ENCODE peak calls at places on chromosome 5, in nine cellular contexts. E, H, S, O, M, Z, K, D and C are unnamed samples. For H3K4me1, the result is how much of the 10 kb centered on the place peaks cover.

GRCh38 chr5:143244000-143244736 is 159.3 kb downstream of the NR3C1 start:
- DNase-seq in Z (peak), O (peak), S (peak), H (peak), M (peak), E (peak), K (peak), D (peak), C (no peak)

GRCh38 chr5:66933066-66933465 is 263.5 kb downstream of the CD180 start:
- DNase-seq in K (peak), H (no peak), O (no peak), M (no peak), Z (peak), S (no peak), D (no peak), E (no peak), C (no peak)

GRCh38 chr5:33072296-33072695 is 361.2 kb downstream of the NPR3 start:
- DNase-seq in D (no peak), Z (no peak), S (no peak), K (peak), E (no peak), O (no peak), M (no peak), H (no peak), C (no peak)

GRCh38 chr5:132812123-132812948 is 766 bp upstream of the SOWAHA start:
- DNase-seq in D (no peak), K (no peak), H (no peak), O (no peak), S (peak), Z (no peak), M (no peak), E (no peak), C (no peak)

GRCh38 chr5:102863764-102864560 is 108.9 kb downstream of the PAM start:
- DNase-seq in M (no peak), H (no peak), O (no peak), E (peak), S (no peak), Z (peak), K (peak), D (no peak), C (no peak)

GRCh38 chr5:124546643-124547042 is 199.8 kb downstream of the ZNF608 start:
- DNase-seq in M (no peak), E (no peak), D (no peak), K (peak), S (no peak), Z (peak), H (peak), O (no peak), C (no peak)

GRCh38 chr5:463952-464351 is 21.0 kb downstream of the EXOC3 start:
- DNase-seq in E (no peak), H (no peak), Z (no peak), M (peak), S (peak), O (no peak), D (no peak), K (no peak), C (no peak)

GRCh38 chr5:97820138-97820537 is 637.1 kb upstream of the RIOK2 start:
- DNase-seq in Z (no peak), O (no peak), M (no peak), E (no peak), K (no peak), S (no peak), H (no peak), D (no peak), C (no peak)

GRCh38 chr5:116130976-116131375 is 46.2 kb downstream of the COMMD10 start:
- DNase-seq in O (no peak), M (no peak), E (no peak), K (no peak), S (no peak), H (no peak), Z (no peak), D (no peak), C (no peak)

GRCh38 chr5:91223886-91224285 is 159.2 kb downstream of the ARRDC3 start:
- DNase-seq in S (no peak), H (no peak), E (no peak), O (no peak), M (no peak), Z (peak), D (no peak), K (peak), C (no peak)

GRCh38 chr5:172370648-172371248 is 83.6 kb downstream of the SH3PXD2B start:
- DNase-seq in Z (peak), E (peak), H (no peak), D (no peak), O (no peak), S (no peak), M (no peak), K (peak), C (peak)

GRCh38 chr5:78472469-78473106 is 112.2 kb downstream of the SCAMP1 start:
- DNase-seq in E (no peak), O (no peak), D (no peak), M (no peak), K (peak), H (no peak), Z (peak), S (no peak), C (no peak)

GRCh38 chr5:73899916-73900315 is 273.9 kb downstream of the ARHGEF28 start:
- DNase-seq in E (no peak), K (no peak), Z (no peak), D (no peak), H (no peak), S (no peak), O (no peak), M (no peak), C (no peak)

GRCh38 chr5:73901045-73901444 is 275.0 kb downstream of the ARHGEF28 start:
- DNase-seq in Z (peak), D (no peak), H (peak), E (peak), M (no peak), S (no peak), O (peak), K (no peak), C (no peak)

GRCh38 chr5:73900566-73900965 is 274.6 kb downstream of the ARHGEF28 start:
- DNase-seq in S (no peak), O (no peak), Z (no peak), M (no peak), E (no peak), K (no peak), D (no peak), H (no peak), C (no peak)

GRCh38 chr5:73897886-73898285 is 271.9 kb downstream of the ARHGEF28 start:
- DNase-seq in K (no peak), S (no peak), O (peak), H (no peak), D (no peak), E (no peak), M (no peak), Z (no peak), C (no peak)

GRCh38 chr5:73899055-73899454 is 273.1 kb downstream of the ARHGEF28 start:
- DNase-seq in E (no peak), O (no peak), H (no peak), K (no peak), Z (no peak), S (no peak), D (no peak), M (no peak), C (no peak)
- H3K4me1 ChIP-seq in E (under half), O (under half), H (under half), K (under half), Z (under half), S (under half), D (under half), M (under half), C (under half)

DNA sequence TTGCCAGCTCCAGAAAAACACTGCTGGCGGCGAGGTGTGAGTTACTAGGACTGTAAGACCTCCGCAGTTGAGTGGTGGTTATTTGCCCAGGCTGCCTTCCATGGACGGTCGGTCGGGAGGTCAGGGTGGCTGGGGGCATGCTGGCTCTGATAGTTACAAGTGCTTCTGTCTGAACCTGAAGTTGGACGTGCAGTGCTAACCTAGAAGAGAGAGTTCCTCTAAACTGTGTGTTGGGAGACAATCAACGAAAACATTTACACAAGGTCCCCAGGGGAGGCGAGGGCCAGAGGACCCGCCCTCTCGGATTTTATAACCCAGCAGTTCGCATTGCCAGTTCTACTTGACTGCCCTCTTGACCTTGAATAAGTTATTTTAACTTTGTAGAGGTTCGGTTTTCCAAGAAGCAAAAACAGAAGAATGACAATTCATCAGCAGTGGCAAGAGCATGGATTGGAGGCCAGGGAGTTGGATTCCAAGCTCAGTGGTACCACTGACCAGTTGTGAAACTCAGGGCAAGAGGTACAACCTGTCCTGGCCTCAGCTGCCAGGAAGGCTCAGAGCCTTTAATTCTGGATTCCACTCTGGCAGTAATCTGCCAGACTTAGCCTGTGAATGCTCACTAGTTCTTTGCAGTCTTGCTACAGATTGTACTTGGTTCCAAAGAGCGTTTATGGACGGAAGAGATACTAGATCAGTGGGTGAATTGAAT is 28.7 kb upstream of the PDE8B start:
- DNase-seq in K (no peak), M (no peak), E (no peak), S (no peak), D (no peak), H (no peak), Z (no peak), O (peak), C (no peak)
- H3K4me3 ChIP-seq in K (no peak), M (no peak), E (no peak), S (no peak), D (no peak), H (no peak), Z (no peak), O (no peak), C (no peak)

GRCh38 chr5:141844414-141845097 is 33.7 kb downstream of the PCDH1 start:
- DNase-seq in S (no peak), E (no peak), D (no peak), M (peak), O (no peak), Z (no peak), K (no peak), H (no peak), C (no peak)
- H3K4me1 ChIP-seq in S (under half), E (half or more), D (under half), M (half or more), O (half or more), Z (under half), K (under half), H (half or more), C (under half)

DNA sequence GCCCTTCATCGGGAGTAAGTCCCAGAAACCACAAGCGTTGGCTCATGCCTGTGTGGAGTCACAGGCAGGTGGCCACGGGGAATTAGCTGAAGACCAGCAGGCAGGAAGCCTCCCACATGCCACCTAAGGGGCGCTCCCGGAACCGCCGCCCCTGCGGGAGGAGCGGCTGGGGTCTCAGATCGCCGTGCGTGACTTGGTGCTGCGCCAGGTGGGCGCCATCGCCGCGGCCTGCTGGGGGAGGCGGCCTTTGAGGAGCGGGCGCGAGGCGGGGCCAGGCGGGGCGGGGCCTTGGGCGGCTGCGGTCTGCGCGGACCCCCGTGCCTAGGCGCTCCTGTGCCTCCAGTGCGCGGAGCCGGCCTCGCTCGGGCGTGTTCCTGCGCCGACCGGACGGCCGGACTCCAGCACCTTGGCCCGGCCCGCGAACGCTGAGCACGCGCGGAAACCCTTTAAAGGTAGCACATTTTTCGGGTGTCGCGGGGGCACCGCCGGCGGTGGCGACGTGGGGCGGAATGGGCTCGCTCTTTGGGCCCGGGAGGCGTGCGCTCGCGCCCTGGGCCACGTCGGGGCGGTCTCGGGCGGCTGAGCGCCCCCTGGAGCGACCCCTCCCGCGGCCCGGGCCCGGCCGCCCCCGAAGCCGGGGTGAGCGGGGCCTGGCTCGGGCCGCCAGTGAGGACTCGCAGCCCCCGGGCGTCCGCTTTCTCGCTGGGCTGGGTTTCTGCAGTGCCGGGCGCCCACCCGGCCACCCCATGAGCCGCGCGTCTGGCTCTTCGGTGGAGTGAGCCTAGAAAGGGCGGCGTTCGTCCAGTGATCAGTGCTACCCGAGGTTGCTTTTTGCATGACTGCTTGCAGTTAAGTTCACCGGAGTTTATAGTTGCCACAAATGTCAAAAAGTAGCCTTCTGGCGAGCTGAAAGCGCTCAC is 24.5 kb downstream of the LECT2 start:
- DNase-seq in S (no peak), Z (peak), D (no peak), M (peak), H (no peak), O (no peak), E (no peak), K (peak), C (no peak)
- H3K4me3 ChIP-seq in S (peak), Z (no peak), D (peak), M (no peak), H (no peak), O (no peak), E (no peak), K (peak), C (peak)